ENCODE peak calls at places on chromosomes 1 and 21, in seven cellular contexts. A is H9, O is brain microvascular endothelial cell, W is WTC11, Q is coronary artery, T is mammary epithelial cell, B is astrocyte. D is an unnamed sample.

GRCh38 chr1:27106561-27107323 is 48.2 kb downstream of the SLC9A1 start:
- DNase-seq in B (no peak), A (no peak), O (no peak), Q (no peak), T (no peak), W (no peak), D (no peak)

GRCh38 chr21:19031956-19032355 is 628.4 kb upstream of the TMPRSS15 start:
- DNase-seq in Q (no peak), T (no peak), B (no peak), W (no peak), A (no peak), O (no peak), D (no peak)

GRCh38 chr21:42063206-42063577 is 7.9 kb upstream of the UMODL1 start:
- DNase-seq in W (no peak), O (no peak), Q (no peak), A (no peak), B (no peak), T (no peak), D (no peak)

GRCh38 chr1:102833171-102833570 is 275.2 kb downstream of the COL11A1 start:
- DNase-seq in W (no peak), B (no peak), O (no peak), A (no peak), Q (no peak), T (peak; percentile 40), D (no peak)

GRCh38 chr1:23475641-23476040 is 8.3 kb downstream of the ASAP3 start:
- DNase-seq in A (no peak), W (no peak), B (peak; percentile 73), O (no peak), T (no peak), Q (no peak), D (no peak)

GRCh38 chr1:226643701-226644540 is 95.2 kb downstream of the ITPKB start:
- DNase-seq in O (no peak), Q (no peak), B (no peak), W (no peak), A (no peak), T (no peak), D (peak; percentile 73)

GRCh38 chr1:192399161-192399560 is 82.4 kb downstream of the RGS21 start:
- DNase-seq in A (no peak), W (no peak), T (no peak), O (no peak), B (no peak), Q (no peak), D (no peak)

GRCh38 chr1:208741296-208741695 is 497.1 kb upstream of the PLXNA2 start:
- DNase-seq in O (no peak), W (no peak), T (peak; percentile 4), A (no peak), Q (no peak), B (no peak), D (no peak)

GRCh38 chr1:10211805-10212405 is 1.5 kb downstream of the KIF1B start:
- DNase-seq in W (no peak), O (peak; percentile 54), A (no peak), B (no peak), Q (no peak), T (no peak), D (no peak)

GRCh38 chr1:3827813-3828307 is 29.2 kb downstream of the CEP104 start:
- DNase-seq in O (no peak), Q (no peak), W (peak; percentile 65), B (no peak), A (peak; percentile 77), T (no peak), D (peak; percentile 82)

GRCh38 chr1:5877683-5878530 is 114.3 kb downstream of the NPHP4 start:
- DNase-seq in Q (no peak), B (no peak), A (no peak), O (no peak), T (no peak), W (no peak), D (peak; percentile 68)

GRCh38 chr1:92410706-92411105 is 76.0 kb downstream of the GFI1 start:
- DNase-seq in O (no peak), W (no peak), B (no peak), T (no peak), A (no peak), Q (no peak), D (no peak)

GRCh38 chr1:226397955-226398636 is 9.8 kb downstream of the PARP1 start:
- DNase-seq in W (no peak), T (no peak), Q (no peak), B (no peak), O (no peak), A (no peak), D (no peak)

GRCh38 chr1:228917342-228917741 is 182.1 kb downstream of the RHOU start:
- DNase-seq in W (no peak), Q (no peak), T (no peak), B (no peak), A (no peak), O (no peak), D (no peak)

GRCh38 chr1:110948038-110948810 is 15.5 kb downstream of the LRIF1 start:
- DNase-seq in T (peak; percentile 32), B (peak; percentile 30), W (no peak), O (peak; percentile 53), Q (no peak), A (no peak), D (no peak)

GRCh38 chr1:65658122-65658521 is 134.6 kb upstream of the PDE4B start:
- DNase-seq in W (no peak), Q (no peak), A (no peak), O (no peak), B (no peak), T (peak; percentile 1), D (no peak)

GRCh38 chr1:47232187-47232874 is at the start of gene TAL1:
- DNase-seq in B (no peak), Q (no peak), A (no peak), O (no peak), W (no peak), T (no peak), D (no peak)

GRCh38 chr1:38817267-38817957 is 42.2 kb downstream of the RRAGC start:
- DNase-seq in T (no peak), A (no peak), B (no peak), W (no peak), O (no peak), Q (no peak), D (no peak)
- TF ChIP-seq CTCF in T (no peak), A (no peak), B (no peak), W (no peak), O (no peak), Q (no peak), D (no peak)

DNA sequence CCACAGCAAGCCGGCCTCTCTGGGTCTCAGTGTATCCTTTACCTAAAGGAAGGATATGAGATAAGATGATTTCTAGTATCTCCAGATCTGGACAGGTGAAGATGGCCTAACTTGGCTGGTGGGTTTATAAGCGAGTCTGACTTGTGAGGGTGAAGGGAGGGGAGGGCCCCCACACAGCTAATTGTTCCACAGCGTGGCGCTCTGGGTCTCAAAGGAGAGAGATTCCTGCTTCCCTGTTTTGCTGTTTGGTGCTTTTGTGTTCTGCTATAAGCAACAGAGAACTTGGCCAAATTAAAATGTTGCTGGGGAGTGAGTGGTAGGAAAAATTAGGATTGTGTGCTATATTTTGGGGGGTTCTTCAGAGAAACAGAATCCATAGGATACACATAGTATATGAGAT is 28.9 kb upstream of the NLRP3 start:
- DNase-seq in Q (no peak), T (no peak), B (no peak), W (no peak), O (no peak), A (no peak), D (no peak)
- TF ChIP-seq CTCF in Q (no peak), T (no peak), B (no peak), W (no peak), O (no peak), A (no peak), D (no peak)

GRCh38 chr1:84888753-84889152 is 4.3 kb downstream of the LPAR3 start:
- DNase-seq in Q (no peak), O (no peak), W (no peak), A (no peak), T (no peak), B (no peak), D (no peak)

GRCh38 chr1:84889437-84889836 is 3.6 kb downstream of the LPAR3 start:
- DNase-seq in W (no peak), A (no peak), Q (no peak), O (no peak), B (no peak), T (no peak), D (no peak)

GRCh38 chr1:84890581-84890980 is 2.4 kb downstream of the LPAR3 start:
- DNase-seq in O (no peak), A (no peak), B (no peak), T (no peak), W (no peak), Q (no peak), D (no peak)

GRCh38 chr1:84896279-84896678 is 3.3 kb upstream of the LPAR3 start:
- DNase-seq in O (no peak), W (no peak), A (no peak), Q (no peak), B (no peak), T (no peak), D (no peak)

GRCh38 chr1:84892657-84893618 is at the start of gene LPAR3:
- DNase-seq in A (peak; percentile 88), W (peak; percentile 82), B (no peak), T (peak; percentile 35), O (no peak), Q (no peak), D (no peak)
- TF ChIP-seq CTCF in A (peak; percentile 10), W (no peak), B (no peak), T (no peak), O (no peak), Q (no peak), D (peak; percentile 7)

GRCh38 chr21:44064852-44065403 is 42.3 kb upstream of the PWP2 start:
- DNase-seq in B (no peak), Q (peak; percentile 56), O (no peak), A (no peak), W (no peak), T (no peak), D (no peak)

GRCh38 chr21:44066116-44066515 is 41.1 kb upstream of the PWP2 start:
- DNase-seq in T (no peak), O (no peak), A (no peak), W (no peak), Q (peak; percentile 29), B (no peak), D (peak; percentile 55)

GRCh38 chr21:44070391-44070790 is 36.8 kb upstream of the PWP2 start:
- DNase-seq in A (no peak), T (no peak), W (no peak), Q (no peak), O (no peak), B (no peak), D (no peak)

GRCh38 chr21:44065428-44065827 is 41.8 kb upstream of the PWP2 start:
- DNase-seq in Q (peak; percentile 47), W (no peak), A (no peak), T (no peak), O (peak; percentile 13), B (peak; percentile 9), D (no peak)

DNA sequence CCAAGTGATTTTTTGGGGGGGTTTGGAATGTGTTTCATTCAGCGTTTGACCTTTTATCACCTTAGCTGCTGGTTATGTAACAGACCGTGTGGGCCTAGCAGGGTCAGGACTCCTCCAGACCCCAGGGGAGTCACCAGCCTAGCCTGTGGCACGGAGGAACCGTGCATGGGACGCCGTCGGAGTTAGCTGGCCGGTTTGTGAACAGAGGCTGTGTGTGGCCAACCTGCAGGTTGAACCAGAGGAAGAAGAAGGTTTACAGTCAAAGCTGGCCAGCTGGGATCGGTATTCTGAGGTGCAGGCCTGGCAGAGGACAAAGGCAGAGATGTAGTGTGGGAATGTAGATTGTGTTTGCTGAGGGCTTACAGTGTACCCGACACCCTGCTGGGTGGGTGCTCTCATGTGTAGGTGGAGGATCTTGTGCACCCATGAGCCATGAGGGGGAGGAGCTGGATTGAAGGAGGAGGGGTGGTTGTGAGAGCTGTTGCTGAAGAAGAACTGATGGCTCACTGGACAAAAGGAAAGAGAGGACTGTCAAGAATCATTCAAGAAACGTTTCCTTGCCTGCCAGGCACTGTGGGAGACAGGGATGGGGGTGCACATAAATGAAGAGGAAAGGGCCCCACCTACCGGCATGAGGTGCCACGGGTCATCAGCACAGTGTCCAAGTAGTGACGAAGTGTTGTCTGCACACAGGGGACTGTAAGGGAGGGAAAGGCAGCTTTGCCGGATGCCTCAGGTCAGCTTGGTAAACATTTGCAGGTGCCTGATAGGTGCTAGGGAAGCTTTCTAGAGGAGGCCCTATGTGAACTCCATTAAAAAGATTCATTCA is 40.0 kb upstream of the PWP2 start:
- DNase-seq in T (no peak), A (no peak), O (no peak), W (no peak), Q (peak; percentile 64), B (no peak), D (no peak)
- TF ChIP-seq CTCF in T (no peak), A (no peak), O (no peak), W (no peak), Q (no peak), B (no peak), D (no peak)

D was measured in chondrocyte.